ENCODE peak calls at places on chromosomes 6 and 20, in five cellular contexts. T is NCI-H2227 treated with DMSO at 0.1 percent for 48 hours; I is T-helper 2 cell; X is GM18507; U is effector CD8-positive, alpha-beta T cell. P is an unnamed sample.

GRCh38 chr6:41878246-41878645 is 16.9 kb downstream of the USP49 start:
- DNase-seq in I (no peak), X (no peak), U (no peak), T (no peak), P (no peak)

GRCh38 chr6:135985471-135985870 is 134.0 kb downstream of the PDE7B start:
- DNase-seq in U (no peak), X (no peak), I (no peak), T (no peak), P (no peak)

GRCh38 chr6:39327516-39327915 is 5.0 kb upstream of the KCNK16 start:
- DNase-seq in U (no peak), T (no peak), X (no peak), I (no peak), P (no peak)

GRCh38 chr6:12048609-12049008 is 36.5 kb downstream of the HIVEP1 start:
- DNase-seq in T (no peak), U (no peak), I (no peak), X (no peak), P (no peak)

GRCh38 chr6:107866606-107867301 is 42.6 kb upstream of the SCML4 start:
- DNase-seq in U (no peak), T (peak; percentile 39), X (no peak), I (no peak), P (no peak)

GRCh38 chr6:87391334-87391733 is 16.4 kb upstream of the CFAP206 start:
- DNase-seq in T (no peak), X (no peak), U (no peak), I (no peak), P (no peak)

GRCh38 chr6:112013051-112013450 is 40.9 kb upstream of the CCN6 start:
- DNase-seq in U (no peak), I (no peak), T (no peak), X (no peak), P (no peak)

GRCh38 chr6:13574149-13574570 is 241 bp upstream of the SIRT5 start:
- DNase-seq in T (peak; percentile 95), X (peak; percentile 96), U (peak; percentile 87), I (peak; percentile 94), P (peak; percentile 95)

GRCh38 chr20:22848364-22848763 is 186.7 kb upstream of the SSTR4 start:
- DNase-seq in X (no peak), U (no peak), T (no peak), I (no peak), P (no peak)

GRCh38 chr20:46361386-46361785 is 45.0 kb downstream of the ELMO2 start:
- DNase-seq in X (no peak), U (peak; percentile 35), I (peak; percentile 49), T (no peak), P (no peak)

GRCh38 chr6:160198577-160199211 is 59.9 kb downstream of the SLC22A2 start:
- DNase-seq in U (no peak), I (no peak), X (peak; percentile 7), T (no peak), P (no peak)

GRCh38 chr6:41577865-41578713 is 31.9 kb downstream of the FOXP4 start:
- DNase-seq in T (peak; percentile 5), U (no peak), I (no peak), X (no peak), P (no peak)

GRCh38 chr6:107321793-107322192 is 137.6 kb downstream of the PDSS2 start:
- DNase-seq in U (no peak), T (no peak), I (no peak), X (no peak), P (no peak)

GRCh38 chr6:70210462-70210861 is 92.4 kb downstream of the COL9A1 start:
- DNase-seq in X (no peak), U (no peak), T (no peak), I (no peak), P (no peak)